ENCODE peak calls at places on chromosomes 11 and 22, in seven cellular contexts. Y is SK-N-SH, V is progenitor cell of endocrine pancreas, G is heart right ventricle, L is body of pancreas, C is WTC11, N is Panc1. O is an unnamed sample.

GRCh38 chr11:119373917-119374631 is 7.4 kb downstream of the USP2 start:
- DNase-seq in Y (peak; percentile 84), V (peak; percentile 77), G (peak; percentile 73), L (peak; percentile 80), C (peak; percentile 92), N (peak; percentile 55), O (no peak)

GRCh38 chr11:29328961-29329441 is 687.8 kb downstream of the KCNA4 start:
- DNase-seq in Y (peak; percentile 1), V (no peak), G (no peak), L (no peak), C (no peak), N (peak; percentile 67), O (peak; percentile 62)

GRCh38 chr11:111635706-111636045 is 33.4 kb downstream of the SIK2 start:
- DNase-seq in Y (peak; percentile 38), V (no peak), G (no peak), L (peak; percentile 60), C (no peak), N (no peak), O (no peak)

GRCh38 chr11:697028-697491 is 1.4 kb downstream of the TMEM80 start:
- DNase-seq in Y (no peak), V (no peak), G (no peak), L (peak; percentile 67), C (no peak), N (no peak), O (no peak)

GRCh38 chr11:33412231-33412630 is 155.1 kb downstream of the HIPK3 start:
- DNase-seq in Y (no peak), V (no peak), G (no peak), L (no peak), C (no peak), N (no peak), O (no peak)

GRCh38 chr11:67301951-67302516 is 1.3 kb upstream of the SSH3 start:
- DNase-seq in Y (no peak), V (no peak), G (peak; percentile 62), L (peak; percentile 64), C (peak; percentile 60), N (no peak), O (no peak)

GRCh38 chr11:133835258-133836075 is 9.8 kb downstream of the SPATA19 start:
- DNase-seq in Y (peak; percentile 79), V (peak; percentile 43), G (no peak), L (peak; percentile 48), C (peak; percentile 72), N (peak; percentile 41), O (peak; percentile 47)

GRCh38 chr11:66744485-66745355 is 15.7 kb upstream of the SPTBN2 start:
- DNase-seq in Y (peak; percentile 99), V (peak; percentile 84), G (peak; percentile 89), L (peak; percentile 87), C (peak; percentile 71), N (no peak), O (peak; percentile 49)

GRCh38 chr11:64868904-64869570 is 9.4 kb downstream of the EHD1 start:
- DNase-seq in Y (no peak), V (no peak), G (no peak), L (no peak), C (no peak), N (no peak), O (no peak)

GRCh38 chr22:35622132-35622913 is 5.2 kb upstream of the MB start:
- DNase-seq in Y (peak; percentile 67), V (no peak), G (peak; percentile 74), L (peak; percentile 45), C (peak; percentile 63), N (no peak), O (no peak)

GRCh38 chr11:40713083-40713482 is 746.4 kb downstream of the LRRC4C start:
- DNase-seq in Y (no peak), V (no peak), G (no peak), L (no peak), C (no peak), N (no peak), O (no peak)

GRCh38 chr11:31412946-31413345 is 43.3 kb downstream of the DNAJC24 start:
- DNase-seq in Y (no peak), V (no peak), G (no peak), L (no peak), C (no peak), N (no peak), O (no peak)

GRCh38 chr11:118149493-118149892 is 3.1 kb downstream of the SCN4B start:
- DNase-seq in Y (no peak), V (no peak), G (no peak), L (no peak), C (no peak), N (no peak), O (no peak)

GRCh38 chr11:13316528-13316961 is 39.0 kb downstream of the BMAL1 start:
- DNase-seq in Y (no peak), V (no peak), G (peak; percentile 50), L (peak; percentile 19), C (no peak), N (no peak), O (no peak)

GRCh38 chr11:440065-441042 is 1.5 kb downstream of the ANO9 start:
- DNase-seq in Y (peak; percentile 35), V (no peak), G (no peak), L (no peak), C (no peak), N (no peak), O (no peak)

GRCh38 chr11:2257023-2257700 is 13.2 kb downstream of the ASCL2 start:
- DNase-seq in Y (no peak), V (no peak), G (no peak), L (no peak), C (no peak), N (no peak), O (no peak)

GRCh38 chr11:125079151-125079877 is 16.2 kb downstream of the SLC37A2 start:
- DNase-seq in Y (no peak), V (no peak), G (no peak), L (no peak), C (no peak), N (no peak), O (no peak)

GRCh38 chr11:114011443-114011842 is 36.5 kb downstream of the HTR3A start:
- DNase-seq in Y (no peak), V (no peak), G (no peak), L (no peak), C (no peak), N (no peak), O (no peak)

GRCh38 chr11:46237248-46238077 is 40.0 kb upstream of the CREB3L1 start:
- DNase-seq in Y (peak; percentile 87), V (no peak), G (peak; percentile 70), L (peak; percentile 66), C (peak; percentile 77), N (peak; percentile 92), O (peak; percentile 86)

GRCh38 chr11:102476812-102477211 is 24.2 kb upstream of the TMEM123 start:
- DNase-seq in Y (no peak), V (no peak), G (peak; percentile 19), L (peak; percentile 83), C (no peak), N (no peak), O (no peak)

DNA sequence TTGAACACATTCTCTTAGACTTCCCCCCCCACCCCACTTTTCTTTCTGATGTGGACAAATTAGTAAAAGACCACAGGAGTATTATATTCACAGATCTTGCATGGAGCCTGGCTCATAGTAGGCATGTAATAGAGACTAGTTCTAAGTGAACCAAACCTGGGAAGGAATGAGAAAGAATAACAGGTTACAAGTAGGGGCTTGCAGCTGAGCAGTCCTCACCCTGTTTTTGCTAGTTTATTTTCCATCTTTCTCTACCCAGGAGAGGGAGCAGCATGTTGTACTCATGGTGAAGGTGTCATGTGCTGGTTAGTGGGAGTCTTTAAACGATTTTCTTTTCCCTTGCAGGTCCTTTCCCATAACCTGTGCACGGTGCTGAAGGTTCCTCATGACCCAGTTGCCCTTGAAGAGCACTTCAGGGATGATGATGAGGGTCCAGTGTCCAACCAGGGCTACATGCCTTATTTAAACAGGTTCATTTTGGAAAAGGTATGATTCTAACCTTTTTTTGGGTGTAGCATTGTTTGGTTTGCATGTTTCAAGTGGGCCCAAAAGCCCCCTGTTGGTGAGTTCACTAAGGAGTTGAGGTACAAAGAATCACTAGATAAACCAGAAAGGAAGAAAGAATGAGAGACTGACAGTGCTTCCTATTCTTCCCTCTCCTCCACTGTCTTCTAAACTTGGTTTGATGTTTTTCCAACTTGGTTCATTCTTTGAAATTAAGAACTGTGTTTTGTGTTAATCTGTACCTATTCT is 30.1 kb downstream of the SWAP70 start:
- DNase-seq in Y (no peak), V (no peak), G (no peak), L (no peak), C (no peak), N (no peak), O (no peak)
- TF ChIP-seq CTCF in Y (no peak), V (no peak), G (no peak), L (no peak), C (no peak), N (peak; percentile 20), O (peak; percentile 5)

DNA sequence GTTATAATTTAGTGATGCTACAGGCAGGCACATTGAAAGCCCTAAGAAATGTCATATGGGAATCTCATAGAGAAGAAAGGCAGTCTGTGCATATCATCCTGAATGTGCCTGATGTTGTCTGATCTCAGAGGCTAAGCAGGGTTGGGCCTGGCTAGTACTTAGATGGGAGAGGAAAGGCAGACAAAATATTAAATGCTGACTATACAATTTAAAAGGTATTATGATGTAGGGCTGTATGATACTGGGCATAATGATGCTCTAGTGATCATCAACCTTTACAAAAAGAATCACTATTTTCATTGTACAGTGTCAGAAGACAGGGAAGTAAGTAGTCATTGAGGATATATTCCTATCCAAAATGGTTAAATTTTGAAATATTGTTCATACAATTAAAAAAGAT is 119.8 kb downstream of the UVRAG start:
- DNase-seq in Y (no peak), V (no peak), G (no peak), L (no peak), C (no peak), N (no peak), O (no peak)
- TF ChIP-seq CTCF in Y (no peak), V (no peak), G (no peak), L (no peak), C (no peak), N (no peak), O (no peak)

GRCh38 chr11:61460474-61460881 is 30.6 kb downstream of the SDHAF2 start:
- DNase-seq in Y (no peak), V (no peak), G (peak; percentile 38), L (no peak), C (no peak), N (no peak), O (no peak)

GRCh38 chr11:61460986-61461385 is 31.1 kb downstream of the SDHAF2 start:
- DNase-seq in Y (no peak), V (no peak), G (no peak), L (no peak), C (no peak), N (no peak), O (no peak)
- TF ChIP-seq CTCF in Y (no peak), V (no peak), G (no peak), L (no peak), C (peak; percentile 22), N (no peak), O (no peak)

DNA sequence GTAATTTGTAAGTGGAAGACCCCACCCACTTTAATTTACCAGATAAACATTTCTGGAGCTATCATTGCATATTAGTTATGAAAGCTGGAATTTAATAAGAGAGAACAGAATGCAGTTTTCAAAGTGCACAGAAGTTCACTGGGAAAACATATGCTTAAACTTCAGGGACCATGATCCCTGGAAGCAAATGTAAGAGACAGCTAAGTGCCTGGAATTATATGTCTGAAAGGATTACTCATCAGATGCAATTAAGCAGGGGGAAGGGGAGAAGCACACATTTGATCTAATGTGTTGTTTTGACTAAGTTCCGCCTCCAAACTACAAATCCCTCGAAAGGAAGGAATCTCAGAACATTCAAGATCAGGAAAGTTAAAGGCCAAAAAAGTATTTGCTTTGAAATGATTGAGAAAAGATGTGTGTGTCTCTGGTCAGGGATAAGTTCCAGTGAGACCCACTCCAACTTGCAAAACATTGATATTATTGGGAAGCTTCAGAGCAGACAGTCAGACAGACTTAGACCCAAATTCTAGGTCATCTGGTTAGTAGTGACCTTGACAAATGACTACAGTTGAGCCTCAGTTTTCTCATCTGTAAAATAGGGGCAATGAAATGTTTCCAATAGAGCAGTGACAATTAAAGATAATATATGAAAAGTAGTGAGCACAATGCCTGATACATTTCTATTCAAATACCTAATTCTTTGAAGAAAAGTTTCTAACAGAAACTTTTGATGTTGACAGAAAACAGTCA is 147.6 kb downstream of the ME3 start:
- DNase-seq in Y (peak; percentile 16), V (no peak), G (no peak), L (no peak), C (no peak), N (peak; percentile 74), O (peak; percentile 26)
- TF ChIP-seq CTCF in Y (no peak), V (no peak), G (no peak), L (no peak), C (no peak), N (no peak), O (no peak)